ENCODE peak calls at places on chromosomes 5 and 9, in seven cellular contexts. T is GM23338; F is coronary artery; S is CD4-positive, CD25-positive, alpha-beta regulatory T cell; D is substantia nigra; A is ascending aorta; G is uterus. H is an unnamed sample.

GRCh38 chr9:112180387-112180881 is 5.3 kb upstream of the SUSD1 start:
- DNase-seq in A (no peak), D (no peak), G (no peak), F (no peak), S (peak; percentile 79), T (no peak), H (no peak)

GRCh38 chr5:173591300-173591622 is 25.2 kb downstream of the BOD1 start:
- DNase-seq in S (no peak), T (no peak), A (no peak), G (no peak), D (no peak), F (no peak), H (no peak)

GRCh38 chr5:61304611-61305369 is 27.3 kb upstream of the ZSWIM6 start:
- DNase-seq in G (no peak), T (no peak), F (no peak), A (no peak), D (no peak), S (no peak), H (no peak)

GRCh38 chr5:74686962-74687751 is 2.1 kb downstream of the HEXB start:
- DNase-seq in D (no peak), F (no peak), S (no peak), G (no peak), T (no peak), A (no peak), H (no peak)

GRCh38 chr9:682633-683508 is 158.6 kb upstream of the DMRT1 start:
- DNase-seq in F (no peak), A (no peak), S (no peak), D (no peak), G (no peak), T (no peak), H (no peak)

GRCh38 chr5:43571237-43571636 is 14.4 kb upstream of the PAIP1 start:
- DNase-seq in S (no peak), F (no peak), A (no peak), G (peak; percentile 17), D (no peak), T (no peak), H (no peak)

GRCh38 chr9:72984990-72985389 is 32.1 kb upstream of the ALDH1A1 start:
- DNase-seq in F (no peak), A (no peak), G (no peak), S (no peak), D (no peak), T (no peak), H (no peak)

GRCh38 chr9:87888501-87888900 is 5.8 kb downstream of the SPATA31E1 start:
- DNase-seq in S (no peak), D (no peak), G (no peak), F (no peak), A (peak; percentile 59), T (no peak), H (no peak)

GRCh38 chr9:112743216-112743835 is 7.2 kb upstream of the SNX30 start:
- DNase-seq in D (no peak), S (no peak), G (no peak), A (no peak), T (no peak), F (no peak), H (no peak)

GRCh38 chr5:126027652-126028051 is 395.6 kb upstream of the GRAMD2B start:
- DNase-seq in A (no peak), F (no peak), G (no peak), D (no peak), T (no peak), S (no peak), H (no peak)

GRCh38 chr5:51380603-51381207 is 2.5 kb upstream of the ISL1 start:
- DNase-seq in F (no peak), D (no peak), S (peak; percentile 8), T (peak; percentile 69), A (no peak), G (no peak), H (no peak)

GRCh38 chr5:24381861-24382460 is 262.8 kb downstream of the CDH10 start:
- DNase-seq in F (no peak), T (peak; percentile 60), D (no peak), G (no peak), S (no peak), A (no peak), H (no peak)

GRCh38 chr5:50666261-50667078 is at the start of gene PARP8:
- DNase-seq in A (peak; percentile 81), S (peak; percentile 45), G (peak; percentile 51), D (peak; percentile 39), F (peak; percentile 83), T (peak; percentile 81), H (peak; percentile 29)

GRCh38 chr5:2371419-2371710 is 380.1 kb downstream of the IRX2 start:
- DNase-seq in D (no peak), S (no peak), A (no peak), F (no peak), T (no peak), G (no peak), H (no peak)

GRCh38 chr5:119291877-119292276 is 63.9 kb upstream of the TNFAIP8 start:
- DNase-seq in A (no peak), G (no peak), S (no peak), F (no peak), D (no peak), T (no peak), H (no peak)

GRCh38 chr5:4584982-4585381 is 555.1 kb upstream of the ADAMTS16 start:
- DNase-seq in G (no peak), S (no peak), T (no peak), F (no peak), D (no peak), A (no peak), H (peak; percentile 12)

GRCh38 chr9:17018540-17019196 is 116.2 kb upstream of the CNTLN start:
- DNase-seq in S (no peak), F (no peak), G (no peak), D (no peak), T (no peak), A (no peak), H (no peak)

GRCh38 chr9:17024129-17024528 is 110.7 kb upstream of the CNTLN start:
- DNase-seq in G (no peak), F (no peak), A (no peak), T (no peak), D (no peak), S (no peak), H (no peak)

GRCh38 chr9:17018001-17018491 is 116.8 kb upstream of the CNTLN start:
- DNase-seq in A (peak; percentile 73), S (no peak), G (no peak), D (peak; percentile 24), T (no peak), F (no peak), H (peak; percentile 2)

GRCh38 chr9:17021379-17021970 is 113.4 kb upstream of the CNTLN start:
- DNase-seq in T (no peak), G (no peak), A (no peak), S (no peak), D (no peak), F (no peak), H (no peak)

DNA sequence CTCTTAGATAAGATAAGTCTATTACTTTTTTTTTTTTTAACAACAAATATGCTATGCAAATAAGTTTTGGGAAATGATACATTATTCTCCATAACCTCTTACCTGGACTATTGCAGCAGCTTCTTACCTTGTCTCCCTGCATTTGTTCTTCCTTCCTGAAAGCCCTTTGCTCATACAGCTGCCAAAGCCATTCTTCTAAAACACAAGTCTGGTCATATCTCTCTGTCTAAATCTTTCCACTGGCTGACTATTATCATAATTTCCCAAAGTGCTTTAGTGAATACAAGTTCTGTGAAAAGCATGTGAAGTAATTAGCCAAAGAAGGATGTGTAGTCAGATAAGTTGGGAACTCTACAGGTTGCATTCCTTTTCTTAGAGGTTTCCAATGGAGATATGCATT is 115.4 kb upstream of the CNTLN start:
- DNase-seq in G (no peak), D (no peak), S (no peak), F (no peak), A (no peak), T (no peak), H (no peak)
- H3K27ac ChIP-seq in G (no peak overlapping the region), D (no peak overlapping the region), S (no peak overlapping the region), F (no peak overlapping the region), A (no peak overlapping the region), T (no peak overlapping the region), H (no peak overlapping the region)

GRCh38 chr5:167982-168660 is 23.2 kb upstream of the LRRC14B start:
- DNase-seq in A (peak; percentile 48), G (peak; percentile 10), S (no peak), D (no peak), T (no peak), F (peak; percentile 54), H (no peak)
- H3K27ac ChIP-seq in A (no peak overlapping the region), G (no peak overlapping the region), S (no peak overlapping the region), D (no peak overlapping the region), T (peak overlapping the region; percentile 39), F (no peak overlapping the region), H (no peak overlapping the region)

GRCh38 chr5:151680944-151681427 is 5.7 kb downstream of the SPARC start:
- DNase-seq in A (no peak), F (no peak), T (no peak), G (no peak), S (no peak), D (no peak), H (no peak)
- H3K27ac ChIP-seq in A (peak overlapping the region; percentile 98), F (peak overlapping the region; percentile 95), T (no peak overlapping the region), G (peak overlapping the region; percentile 100), S (no peak overlapping the region), D (no peak overlapping the region), H (peak overlapping the region; percentile 39)

GRCh38 chr9:129200255-129200654 is 22.2 kb upstream of the IER5L start:
- DNase-seq in D (no peak), F (no peak), S (no peak), T (no peak), A (no peak), G (no peak), H (no peak)

GRCh38 chr9:129201289-129201688 is 23.2 kb upstream of the IER5L start:
- DNase-seq in G (no peak), A (no peak), T (no peak), F (no peak), S (no peak), D (no peak), H (peak; percentile 12)

GRCh38 chr9:129203556-129203909 is 25.5 kb upstream of the IER5L start:
- DNase-seq in G (no peak), A (no peak), T (no peak), D (no peak), F (no peak), S (no peak), H (no peak)

GRCh38 chr9:129204840-129205239 is 26.8 kb upstream of the IER5L start:
- DNase-seq in F (no peak), A (no peak), G (no peak), D (no peak), T (peak; percentile 39), S (no peak), H (no peak)

DNA sequence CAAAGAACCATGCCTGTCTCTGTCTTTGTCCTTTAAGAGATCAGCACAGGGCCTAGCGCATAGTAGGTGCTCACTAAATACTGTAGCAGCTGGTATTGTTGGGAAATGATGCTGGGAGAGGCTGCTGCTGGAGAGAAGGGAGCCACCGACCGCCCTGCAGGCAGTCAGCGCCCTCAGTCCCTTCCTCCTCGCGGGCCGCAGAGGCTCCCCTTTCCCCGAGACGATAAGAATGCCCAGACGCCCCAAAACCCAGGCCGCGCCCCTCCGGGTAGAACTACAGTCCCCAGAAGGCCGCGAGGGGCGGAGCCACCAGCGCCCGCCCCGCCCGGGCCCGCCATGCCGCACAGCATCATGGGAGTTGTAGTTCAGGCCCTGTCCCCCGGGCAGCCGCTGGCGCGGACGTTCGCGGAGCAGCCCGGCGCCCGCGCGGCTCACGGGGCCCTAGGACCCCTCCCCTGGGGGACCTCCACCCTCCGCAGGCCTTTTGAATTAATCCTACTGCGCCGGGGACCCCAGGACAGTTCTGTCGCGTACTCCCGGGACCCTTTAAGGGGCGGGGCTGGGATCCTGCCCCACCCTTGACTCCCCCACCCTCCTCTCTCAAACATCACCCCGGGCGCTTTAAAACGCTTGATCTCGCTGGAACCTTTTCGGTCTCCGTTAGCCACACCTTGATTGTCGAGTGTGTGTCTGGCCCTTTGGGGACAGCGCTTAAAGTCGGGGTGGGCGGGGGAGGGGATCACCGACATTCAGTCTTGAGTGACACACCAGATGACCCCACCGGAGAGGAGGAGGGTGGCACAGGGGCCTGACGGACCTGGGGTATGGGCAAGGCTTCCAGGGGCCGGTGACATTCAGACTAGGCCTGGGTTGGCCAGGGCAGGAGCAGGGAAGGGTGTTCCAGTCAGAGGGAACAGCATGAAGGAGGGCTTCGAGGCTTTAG is 24.8 kb upstream of the IER5L start:
- DNase-seq in G (peak; percentile 91), T (peak; percentile 93), A (peak; percentile 92), S (peak; percentile 87), F (peak; percentile 93), D (peak; percentile 84), H (peak; percentile 86)
- H3K27ac ChIP-seq in G (peak overlapping the region; percentile 94), T (no peak overlapping the region), A (peak overlapping the region; percentile 96), S (peak overlapping the region; percentile 74), F (peak overlapping the region; percentile 84), D (peak overlapping the region; percentile 86), H (peak overlapping the region; percentile 86)

H was measured in caudate nucleus.